ENCODE peak calls at places on chromosomes 5 and 9, in six cellular contexts. O, T, P, Y, E and Q are unnamed samples. For H3K27me3, the result is how much of the 10 kb centered on the place peaks cover.

GRCh38 chr5:91339053-91339710 is 43.9 kb downstream of the ARRDC3 start:
- DNase-seq in O (peak), T (no peak), P (no peak), Y (no peak), E (peak), Q (no peak)

GRCh38 chr5:136006767-136007251 is 22.0 kb upstream of the TGFBI start:
- DNase-seq in O (peak), T (peak), P (no peak), Y (peak), E (peak), Q (no peak)

GRCh38 chr5:40981420-40981819 is 72.1 kb downstream of the C7 start:
- DNase-seq in O (no peak), T (no peak), P (no peak), Y (no peak), E (no peak), Q (no peak)

GRCh38 chr5:141637693-141638419 is 1.1 kb downstream of the RELL2 start:
- DNase-seq in O (no peak), T (no peak), P (peak), Y (no peak), E (peak), Q (peak)

GRCh38 chr5:138303365-138303764 is 28.2 kb downstream of the CDC25C start:
- DNase-seq in O (no peak), T (no peak), P (no peak), Y (no peak), E (no peak), Q (no peak)

GRCh38 chr9:14127656-14128055 is 186.3 kb downstream of the NFIB start:
- DNase-seq in O (no peak), T (no peak), P (no peak), Y (no peak), E (peak), Q (no peak)

GRCh38 chr9:86321373-86321772 is 32.8 kb downstream of the TUT7 start:
- DNase-seq in O (peak), T (no peak), P (no peak), Y (no peak), E (peak), Q (no peak)

GRCh38 chr5:14399054-14399657 is 182.4 kb upstream of the OTULINL start:
- DNase-seq in O (no peak), T (peak), P (peak), Y (no peak), E (peak), Q (no peak)

GRCh38 chr9:135804588-135805421 is 102.5 kb downstream of the CAMSAP1 start:
- DNase-seq in O (no peak), T (no peak), P (no peak), Y (no peak), E (no peak), Q (peak)

GRCh38 chr5:138461343-138462125 is 3.7 kb upstream of the EGR1 start:
- DNase-seq in O (no peak), T (no peak), P (no peak), Y (no peak), E (peak), Q (no peak)

GRCh38 chr5:8633706-8634105 is 764.8 kb downstream of the MTRR start:
- DNase-seq in O (peak), T (no peak), P (no peak), Y (no peak), E (peak), Q (no peak)

GRCh38 chr5:98398465-98398864 is 375.0 kb upstream of the RGMB start:
- DNase-seq in O (no peak), T (no peak), P (no peak), Y (no peak), E (no peak), Q (no peak)

GRCh38 chr5:144189800-144190429 is 19.2 kb downstream of the KCTD16 start:
- DNase-seq in O (peak), T (no peak), P (peak), Y (no peak), E (peak), Q (no peak)

GRCh38 chr5:131400585-131400984 is 136.7 kb downstream of the CDC42SE2 start:
- DNase-seq in O (no peak), T (no peak), P (no peak), Y (no peak), E (no peak), Q (no peak)

GRCh38 chr9:73132034-73132776 is 19.5 kb upstream of the ANXA1 start:
- DNase-seq in O (peak), T (no peak), P (no peak), Y (no peak), E (peak), Q (peak)

GRCh38 chr9:86263876-86264275 is 4.4 kb upstream of the C9orf153 start:
- DNase-seq in O (no peak), T (no peak), P (no peak), Y (no peak), E (no peak), Q (no peak)

GRCh38 chr9:131366745-131367401 is 27.0 kb upstream of the PRRC2B start:
- DNase-seq in O (peak), T (no peak), P (peak), Y (peak), E (peak), Q (no peak)

GRCh38 chr5:172699423-172699822 is 58.4 kb downstream of the NEURL1B start:
- DNase-seq in O (no peak), T (no peak), P (no peak), Y (no peak), E (no peak), Q (no peak)

GRCh38 chr9:3023449-3023848 is 179.6 kb upstream of the PUM3 start:
- DNase-seq in O (no peak), T (no peak), P (no peak), Y (no peak), E (no peak), Q (no peak)

GRCh38 chr5:32156635-32157034 is 17.5 kb downstream of the GOLPH3 start:
- DNase-seq in O (no peak), T (no peak), P (no peak), Y (no peak), E (no peak), Q (no peak)

GRCh38 chr5:149485655-149486615 is 65.3 kb downstream of the CSNK1A1 start:
- DNase-seq in O (peak), T (peak), P (peak), Y (peak), E (peak), Q (no peak)

GRCh38 chr9:131098391-131099087 is 2.2 kb downstream of the AIF1L start:
- DNase-seq in O (no peak), T (no peak), P (no peak), Y (no peak), E (no peak), Q (no peak)

GRCh38 chr5:7978991-7979390 is 110.0 kb downstream of the MTRR start:
- DNase-seq in O (no peak), T (no peak), P (no peak), Y (no peak), E (no peak), Q (no peak)

GRCh38 chr9:4741365-4742031 is 496 bp upstream of the AK3 start:
- DNase-seq in O (no peak), T (no peak), P (no peak), Y (no peak), E (peak), Q (peak)

GRCh38 chr5:74179183-74179582 is 461.3 kb downstream of the ENC1 start:
- DNase-seq in O (no peak), T (no peak), P (no peak), Y (no peak), E (peak), Q (no peak)

GRCh38 chr5:100841358-100842076 is 61.6 kb downstream of the ST8SIA4 start:
- DNase-seq in O (no peak), T (peak), P (no peak), Y (no peak), E (no peak), Q (no peak)

GRCh38 chr5:45696206-45696836 is at the start of gene HCN1:
- DNase-seq in O (peak), T (no peak), P (peak), Y (no peak), E (peak), Q (peak)

GRCh38 chr5:174483411-174483810 is 241.0 kb upstream of the MSX2 start:
- DNase-seq in O (no peak), T (no peak), P (no peak), Y (no peak), E (no peak), Q (no peak)
- H3K27me3 ChIP-seq in O (under half), T (under half), P (under half), Y (under half), E (under half), Q (under half)

GRCh38 chr9:32704343-32704742 is 68.9 kb upstream of the TAF1L start:
- DNase-seq in O (no peak), T (no peak), P (no peak), Y (no peak), E (no peak), Q (no peak)

GRCh38 chr9:32703635-32704034 is 68.2 kb upstream of the TAF1L start:
- DNase-seq in O (no peak), T (no peak), P (no peak), Y (no peak), E (peak), Q (no peak)

GRCh38 chr9:32705059-32705458 is 69.6 kb upstream of the TAF1L start:
- DNase-seq in O (no peak), T (no peak), P (no peak), Y (no peak), E (no peak), Q (no peak)

GRCh38 chr9:32698706-32699277 is 63.3 kb upstream of the TAF1L start:
- DNase-seq in O (no peak), T (peak), P (no peak), Y (no peak), E (no peak), Q (no peak)

GRCh38 chr9:32701321-32702022 is 66.0 kb upstream of the TAF1L start:
- DNase-seq in O (no peak), T (no peak), P (no peak), Y (no peak), E (no peak), Q (no peak)
- H3K27me3 ChIP-seq in O (under half), T (under half), P (under half), Y (under half), E (under half), Q (under half)

DNA sequence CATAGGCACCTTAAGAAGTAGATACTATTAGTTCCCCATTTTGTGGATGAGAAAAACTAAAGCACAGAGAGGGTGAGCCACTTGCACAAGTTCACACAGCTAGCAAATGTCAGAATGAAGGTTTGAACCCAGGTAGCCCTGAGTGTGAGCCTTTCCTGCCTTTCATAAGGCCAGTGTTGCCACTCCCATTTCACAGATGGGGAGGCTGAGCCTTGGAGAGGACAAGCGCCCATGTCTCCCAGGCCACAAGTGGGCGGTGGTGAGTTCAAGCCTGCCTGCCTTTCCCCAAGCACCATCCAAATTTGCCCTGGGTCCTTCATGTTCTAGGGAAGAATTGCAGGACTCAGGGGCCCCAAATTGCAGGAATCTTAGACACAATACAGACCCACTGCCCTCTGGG is 50.6 kb downstream of the LHX2 start:
- DNase-seq in O (no peak), T (no peak), P (no peak), Y (no peak), E (no peak), Q (no peak)
- H3K27me3 ChIP-seq in O (under half), T (under half), P (under half), Y (under half), E (under half), Q (under half)

GRCh38 chr9:34134521-34134920 is 8.0 kb upstream of the DCAF12 start:
- DNase-seq in O (no peak), T (no peak), P (no peak), Y (no peak), E (no peak), Q (no peak)
- H3K27me3 ChIP-seq in O (under half), T (under half), P (under half), Y (under half), E (under half), Q (under half)